ENCODE peak calls at places on chromosome 14, in nine cellular contexts. F, S, B, J, W, H, O, T and D are unnamed samples.

GRCh38 chr14:33676135-33676566 is 274.7 kb downstream of the EGLN3 start:
- DNase-seq in F (peak), S (no peak), H (no peak), W (no peak), T (no peak), J (no peak), O (peak), B (peak), D (peak)

GRCh38 chr14:59583755-59584154 is 7.1 kb upstream of the CCDC175 start:
- DNase-seq in H (no peak), O (no peak), S (no peak), B (no peak), F (peak), W (no peak), J (no peak), T (no peak), D (no peak)

GRCh38 chr14:36955376-36955775 is 217.0 kb downstream of the SLC25A21 start:
- DNase-seq in W (no peak), J (no peak), O (no peak), T (no peak), F (peak), B (no peak), H (no peak), S (no peak), D (no peak)

GRCh38 chr14:87179936-87180335 is 813.0 kb downstream of the GALC start:
- DNase-seq in S (no peak), B (no peak), T (no peak), F (no peak), O (no peak), W (no peak), J (no peak), H (no peak), D (no peak)

GRCh38 chr14:61582815-61583214 is 112.5 kb upstream of the HIF1A start:
- DNase-seq in S (no peak), J (no peak), O (no peak), T (no peak), F (no peak), B (no peak), W (no peak), H (no peak), D (no peak)

GRCh38 chr14:105257464-105257863 is 9.1 kb downstream of the BTBD6 start:
- DNase-seq in B (no peak), S (no peak), W (no peak), H (no peak), F (no peak), J (no peak), T (no peak), O (no peak), D (no peak)

GRCh38 chr14:72600551-72601330 is 293.2 kb downstream of the DPF3 start:
- DNase-seq in B (no peak), J (no peak), O (no peak), W (no peak), H (no peak), T (no peak), S (no peak), F (no peak), D (no peak)

GRCh38 chr14:23284654-23285529 is 1.0 kb downstream of the HOMEZ start:
- DNase-seq in O (no peak), S (no peak), T (no peak), J (no peak), F (no peak), B (no peak), H (no peak), W (no peak), D (no peak)

GRCh38 chr14:77498120-77498979 is at the start of gene ISM2:
- DNase-seq in S (no peak), F (peak), W (peak), J (peak), H (peak), B (peak), T (no peak), O (peak), D (peak)

GRCh38 chr14:23601424-23601823 is 22.8 kb upstream of the JPH4 start:
- DNase-seq in B (no peak), T (no peak), F (no peak), W (no peak), J (no peak), O (no peak), S (no peak), H (no peak), D (no peak)

GRCh38 chr14:21089877-21090193 is 8.6 kb downstream of the ZNF219 start:
- DNase-seq in J (no peak), H (no peak), W (no peak), B (no peak), F (no peak), T (no peak), S (no peak), O (no peak), D (no peak)
- TF ChIP-seq CTCF in J (no peak), H (no peak), W (no peak), B (no peak), F (no peak), T (no peak), S (no peak), O (no peak), D (no peak)

DNA sequence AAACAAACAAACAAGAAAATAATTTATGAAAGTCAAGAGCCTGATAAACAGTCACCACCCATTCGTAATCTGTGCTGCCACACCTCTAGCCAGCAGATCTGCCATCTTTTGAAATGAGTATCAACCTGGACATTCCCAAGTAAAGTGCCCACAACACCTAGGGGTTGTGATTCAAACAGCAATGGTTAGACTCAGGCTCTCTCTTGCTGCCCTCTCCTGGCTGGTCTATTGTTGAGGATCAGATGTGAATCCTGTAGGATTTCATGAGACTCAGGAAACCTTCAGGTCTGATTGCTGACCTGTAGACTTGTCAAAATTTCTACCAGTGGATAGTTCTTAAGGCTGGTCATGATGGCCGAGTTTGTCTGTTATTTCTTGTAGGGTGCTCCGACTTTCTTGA is 26.8 kb downstream of the DGLUCY start:
- DNase-seq in O (no peak), T (no peak), B (peak), W (no peak), S (no peak), F (peak), J (peak), H (no peak), D (no peak)
- TF ChIP-seq CTCF in O (peak), T (no peak), B (no peak), W (no peak), S (peak), F (peak), J (peak), H (no peak), D (peak)

GRCh38 chr14:51304956-51305355 is 64.9 kb downstream of the TMX1 start:
- DNase-seq in J (peak), W (no peak), B (no peak), O (no peak), T (no peak), H (no peak), S (peak), F (peak), D (no peak)

GRCh38 chr14:51298895-51299294 is 58.8 kb downstream of the TMX1 start:
- DNase-seq in W (no peak), T (no peak), O (no peak), J (no peak), B (no peak), F (peak), S (no peak), H (no peak), D (no peak)

GRCh38 chr14:51304428-51304827 is 64.4 kb downstream of the TMX1 start:
- DNase-seq in H (no peak), W (no peak), T (no peak), F (no peak), J (no peak), B (no peak), S (no peak), O (no peak), D (no peak)

GRCh38 chr14:51305761-51306160 is 65.7 kb downstream of the TMX1 start:
- DNase-seq in W (no peak), F (no peak), O (no peak), S (no peak), J (no peak), T (no peak), H (no peak), B (no peak), D (no peak)

DNA sequence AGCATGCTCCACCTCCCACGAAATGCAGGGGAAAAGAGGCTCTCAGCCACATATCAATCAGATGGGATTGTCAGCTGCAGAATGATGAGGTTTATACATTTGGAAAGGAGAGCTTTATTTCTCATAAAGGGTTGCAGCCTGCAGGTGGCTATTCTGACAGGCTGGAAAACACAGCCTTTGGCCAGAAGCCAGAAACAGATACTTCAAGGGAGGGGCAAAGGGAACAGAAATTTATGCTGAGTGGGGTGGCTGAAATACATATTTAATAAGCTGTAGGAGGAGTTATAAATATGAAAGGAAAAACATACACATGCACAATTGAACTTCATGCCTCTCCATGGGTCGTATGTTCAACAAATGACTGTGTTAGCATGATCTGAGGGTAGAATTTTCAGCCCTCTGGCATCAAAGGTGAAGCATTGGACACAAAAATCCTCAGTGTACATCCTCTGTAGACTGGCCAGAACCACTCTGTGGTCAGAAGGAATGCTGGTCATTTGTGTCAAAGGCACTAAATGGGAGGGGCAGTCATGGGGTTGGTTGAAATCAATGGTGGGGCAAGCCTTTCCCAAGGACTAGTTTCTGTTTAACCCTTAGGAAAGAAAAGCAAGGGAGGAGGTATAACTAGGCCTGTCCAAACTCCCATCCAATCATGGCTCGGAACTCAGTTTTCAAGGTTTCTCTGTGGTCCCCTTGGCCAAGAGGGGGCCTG is 62.4 kb downstream of the TMX1 start:
- DNase-seq in W (no peak), B (no peak), F (peak), H (no peak), T (no peak), S (no peak), J (peak), O (no peak), D (no peak)
- TF ChIP-seq CTCF in W (no peak), B (no peak), F (no peak), H (no peak), T (no peak), S (no peak), J (no peak), O (no peak), D (no peak)

GRCh38 chr14:106790189-106791036 is 1264.0 kb downstream of the TMEM121 start:
- DNase-seq in B (no peak), W (no peak), T (peak), F (peak), O (peak), S (no peak), J (peak), H (peak), D (no peak)
- TF ChIP-seq CTCF in B (no peak), W (no peak), T (peak), F (peak), O (peak), S (peak), J (peak), H (peak), D (peak)

GRCh38 chr14:103058209-103059055 is 1.1 kb upstream of the CDC42BPB start:
- DNase-seq in J (no peak), S (no peak), W (peak), F (peak), O (no peak), B (no peak), T (no peak), H (no peak), D (peak)
- TF ChIP-seq CTCF in J (peak), S (no peak), W (no peak), F (no peak), O (no peak), B (no peak), T (no peak), H (no peak), D (no peak)

GRCh38 chr14:89013098-89013504 is 188.7 kb downstream of the TTC8 start:
- DNase-seq in B (no peak), T (no peak), H (no peak), J (no peak), S (no peak), O (no peak), W (no peak), F (peak), D (no peak)
- TF ChIP-seq CTCF in B (no peak), T (no peak), H (no peak), J (peak), S (peak), O (peak), W (no peak), F (peak), D (peak)

GRCh38 chr14:101022916-101023435 is 119.5 kb upstream of the RTL1 start:
- DNase-seq in J (no peak), H (peak), B (no peak), T (no peak), O (no peak), S (no peak), W (peak), F (no peak), D (no peak)
- TF ChIP-seq CTCF in J (no peak), H (no peak), B (no peak), T (no peak), O (no peak), S (no peak), W (no peak), F (no peak), D (no peak)